ENCODE peak calls at places on chromosomes 3 and 15, in four cellular contexts. G is stimulated activated CD8-positive, alpha-beta memory T cell treated with anti-CD3 and anti-CD28 coated beads, Interleukin-12 subunit alpha, Interleukin-12 subunit beta, amount 100 ng/mL, for 1 hour; Y is stimulated activated CD4-positive, alpha-beta T cell treated with anti-CD3 and anti-CD28 coated beads, Interleukin-1b, Interleukin-23, amount 100 ng/mL, for 24 hours; C is AG09309. E is an unnamed sample.

GRCh38 chr15:69324031-69324430 is 25.3 kb downstream of the PAQR5 start:
- DNase-seq in G (no peak), Y (no peak), C (no peak), E (no peak)

GRCh38 chr15:76140069-76140454 is 80.3 kb downstream of the TMEM266 start:
- DNase-seq in G (no peak), Y (no peak), C (no peak), E (no peak)

GRCh38 chr15:58980351-58980939 is 7.0 kb upstream of the RNF111 start:
- DNase-seq in G (no peak), Y (no peak), C (no peak), E (no peak)

GRCh38 chr3:99925584-99925983 is 107.9 kb downstream of the CMSS1 start:
- DNase-seq in G (no peak), Y (no peak), C (no peak), E (no peak)

GRCh38 chr3:14143271-14143605 is 18.4 kb downstream of the TMEM43 start:
- DNase-seq in G (no peak), Y (no peak), C (no peak), E (no peak)

GRCh38 chr3:44110643-44111042 is 131.0 kb upstream of the TOPAZ1 start:
- DNase-seq in G (no peak), Y (no peak), C (no peak), E (no peak)

GRCh38 chr3:184241447-184242296 is 7.1 kb downstream of the ALG3 start:
- DNase-seq in G (no peak), Y (no peak), C (no peak), E (no peak)

GRCh38 chr3:182979719-182980191 is 583 bp downstream of the DCUN1D1 start:
- DNase-seq in G (no peak), Y (no peak), C (no peak), E (peak)

GRCh38 chr3:174547801-174548200 is 311.3 kb upstream of the NAALADL2 start:
- DNase-seq in G (no peak), Y (no peak), C (no peak), E (no peak)

GRCh38 chr3:78941587-78941986 is 826.2 kb downstream of the ROBO1 start:
- DNase-seq in G (no peak), Y (no peak), C (peak), E (no peak)

GRCh38 chr15:39918688-39919385 is 1.2 kb downstream of the GPR176 start:
- DNase-seq in G (no peak), Y (no peak), C (peak), E (no peak)

GRCh38 chr3:20916966-20917606 is 731.1 kb upstream of the SGO1 start:
- DNase-seq in G (no peak), Y (no peak), C (no peak), E (no peak)

GRCh38 chr15:36117394-36117793 is 462.0 kb upstream of the CDIN1 start:
- DNase-seq in G (no peak), Y (no peak), C (no peak), E (no peak)

GRCh38 chr15:35827156-35827555 is 281.2 kb upstream of the DPH6 start:
- DNase-seq in G (no peak), Y (no peak), C (no peak), E (no peak)

GRCh38 chr15:52481915-52482314 is 46.8 kb downstream of the MYO5A start:
- DNase-seq in G (peak), Y (no peak), C (peak), E (no peak)

GRCh38 chr3:30737746-30738499 is 131.5 kb downstream of the TGFBR2 start:
- DNase-seq in G (no peak), Y (no peak), C (no peak), E (no peak)

GRCh38 chr15:75596703-75597345 is 17.7 kb upstream of the PTPN9 start:
- DNase-seq in G (no peak), Y (no peak), C (no peak), E (no peak)

GRCh38 chr3:51389423-51390183 is 1.5 kb upstream of the RBM15B start:
- DNase-seq in G (peak), Y (peak), C (no peak), E (peak)

GRCh38 chr3:128919988-128920387 is 40.6 kb downstream of the ACAD9 start:
- DNase-seq in G (no peak), Y (no peak), C (no peak), E (no peak)

GRCh38 chr15:60000113-60000823 is 3.8 kb upstream of the FOXB1 start:
- DNase-seq in G (no peak), Y (no peak), C (no peak), E (no peak)

GRCh38 chr15:92848852-92849598 is 51.1 kb upstream of the CHD2 start:
- DNase-seq in G (peak), Y (no peak), C (peak), E (no peak)

GRCh38 chr15:62403164-62403809 is 238.2 kb upstream of the C2CD4B start:
- DNase-seq in G (no peak), Y (no peak), C (no peak), E (no peak)

GRCh38 chr3:133944181-133944580 is 48.5 kb upstream of the RAB6B start:
- DNase-seq in G (no peak), Y (no peak), C (no peak), E (no peak)

GRCh38 chr3:57757642-57758297 is 1.7 kb downstream of the SLMAP start:
- DNase-seq in G (no peak), Y (no peak), C (no peak), E (no peak)

GRCh38 chr3:25648925-25649828 is 15.5 kb downstream of the TOP2B start:
- DNase-seq in G (no peak), Y (no peak), C (no peak), E (no peak)

GRCh38 chr3:32004111-32004790 is 22.7 kb downstream of the ZNF860 start:
- DNase-seq in G (no peak), Y (no peak), C (no peak), E (no peak)

E was measured in head of caudate nucleus.